ENCODE peak calls at places on chromosomes 6 and 20, in nine cellular contexts. A, S, G, R, E, W, X, Q and Y are unnamed samples.

GRCh38 chr20:19411811-19412210 is 199.4 kb downstream of the SLC24A3 start:
- DNase-seq in A (no peak), S (no peak), G (no peak), R (no peak), E (peak), W (no peak), X (no peak), Q (no peak), Y (no peak)

GRCh38 chr6:31401403-31401802 is 2.0 kb upstream of the MICA start:
- DNase-seq in A (no peak), S (peak), G (peak), R (no peak), E (peak), W (no peak), X (no peak), Q (no peak), Y (no peak)

GRCh38 chr6:26107935-26108334 is 20.7 kb downstream of the HFE start:
- DNase-seq in A (no peak), S (no peak), G (no peak), R (no peak), E (peak), W (no peak), X (no peak), Q (no peak), Y (no peak)

GRCh38 chr20:39290575-39290974 is 328.4 kb downstream of the DHX35 start:
- DNase-seq in A (no peak), S (no peak), G (no peak), R (no peak), E (no peak), W (no peak), X (no peak), Q (no peak), Y (no peak)

GRCh38 chr6:6769466-6769865 is 180.9 kb downstream of the LY86 start:
- DNase-seq in A (no peak), S (no peak), G (no peak), R (no peak), E (no peak), W (no peak), X (no peak), Q (no peak), Y (no peak)

GRCh38 chr20:2705931-2706645 is 13.5 kb downstream of the EBF4 start:
- DNase-seq in A (no peak), S (no peak), G (no peak), R (no peak), E (peak), W (no peak), X (no peak), Q (no peak), Y (no peak)

GRCh38 chr6:85966859-85967258 is 324.2 kb upstream of the SYNCRIP start:
- DNase-seq in A (no peak), S (no peak), G (no peak), R (no peak), E (no peak), W (no peak), X (no peak), Q (no peak), Y (no peak)

GRCh38 chr6:14458669-14459266 is 341.2 kb downstream of the CD83 start:
- DNase-seq in A (no peak), S (no peak), G (peak), R (no peak), E (no peak), W (no peak), X (no peak), Q (no peak), Y (no peak)

GRCh38 chr6:72205500-72205899 is 319.1 kb downstream of the RIMS1 start:
- DNase-seq in A (no peak), S (no peak), G (no peak), R (no peak), E (no peak), W (no peak), X (no peak), Q (no peak), Y (no peak)

GRCh38 chr6:79657238-79657637 is 26.1 kb downstream of the SH3BGRL2 start:
- DNase-seq in A (no peak), S (no peak), G (no peak), R (no peak), E (peak), W (no peak), X (no peak), Q (no peak), Y (no peak)

GRCh38 chr6:138004423-138005287 is 102.6 kb downstream of the PERP start:
- DNase-seq in A (no peak), S (peak), G (no peak), R (no peak), E (peak), W (no peak), X (no peak), Q (no peak), Y (peak)

GRCh38 chr6:5425267-5425666 is 164.0 kb downstream of the FARS2 start:
- DNase-seq in A (no peak), S (no peak), G (no peak), R (no peak), E (no peak), W (no peak), X (no peak), Q (no peak), Y (no peak)

GRCh38 chr6:20455175-20456075 is 53.7 kb downstream of the E2F3 start:
- DNase-seq in A (no peak), S (peak), G (no peak), R (no peak), E (no peak), W (no peak), X (no peak), Q (no peak), Y (no peak)

GRCh38 chr20:63982937-63983336 is 2.0 kb downstream of the PRPF6 start:
- DNase-seq in A (no peak), S (no peak), G (no peak), R (no peak), E (no peak), W (no peak), X (no peak), Q (no peak), Y (no peak)

GRCh38 chr6:170063431-170063830 is 227.4 kb downstream of the DLL1 start:
- DNase-seq in A (no peak), S (no peak), G (no peak), R (no peak), E (no peak), W (no peak), X (no peak), Q (no peak), Y (no peak)

GRCh38 chr20:3283222-3283820 is 44.3 kb upstream of the SLC4A11 start:
- DNase-seq in A (no peak), S (no peak), G (no peak), R (no peak), E (no peak), W (no peak), X (no peak), Q (no peak), Y (no peak)

GRCh38 chr6:151485616-151486015 is 8.2 kb upstream of the CCDC170 start:
- DNase-seq in A (no peak), S (no peak), G (peak), R (no peak), E (no peak), W (no peak), X (no peak), Q (no peak), Y (no peak)

GRCh38 chr20:31906001-31906400 is 35.6 kb downstream of the TTLL9 start:
- DNase-seq in A (no peak), S (no peak), G (no peak), R (no peak), E (no peak), W (no peak), X (no peak), Q (no peak), Y (no peak)

GRCh38 chr6:110537208-110538123 is 61.1 kb upstream of the SLC22A16 start:
- DNase-seq in A (no peak), S (peak), G (peak), R (no peak), E (no peak), W (no peak), X (no peak), Q (no peak), Y (no peak)

GRCh38 chr6:106324726-106325335 is 729 bp downstream of the ATG5 start:
- DNase-seq in A (no peak), S (no peak), G (peak), R (no peak), E (no peak), W (no peak), X (no peak), Q (no peak), Y (no peak)

GRCh38 chr20:31788578-31788977 is 30.6 kb upstream of the MYLK2 start:
- DNase-seq in A (no peak), S (no peak), G (no peak), R (no peak), E (no peak), W (no peak), X (no peak), Q (no peak), Y (no peak)

GRCh38 chr6:28117386-28118050 is 6.9 kb upstream of the ZSCAN16 start:
- DNase-seq in A (no peak), S (no peak), G (no peak), R (no peak), E (no peak), W (no peak), X (no peak), Q (no peak), Y (no peak)

GRCh38 chr6:146315321-146316254 is 228.0 kb upstream of the RAB32 start:
- DNase-seq in A (no peak), S (no peak), G (peak), R (no peak), E (peak), W (no peak), X (no peak), Q (no peak), Y (no peak)

GRCh38 chr6:166026586-166027126 is 141.0 kb downstream of the TBXT start:
- DNase-seq in A (no peak), S (no peak), G (no peak), R (no peak), E (peak), W (no peak), X (no peak), Q (no peak), Y (no peak)

GRCh38 chr6:168631589-168631988 is 190.6 kb downstream of the SMOC2 start:
- DNase-seq in A (no peak), S (no peak), G (no peak), R (no peak), E (no peak), W (no peak), X (no peak), Q (no peak), Y (no peak)

GRCh38 chr20:46681032-46681854 is 8.0 kb downstream of the TP53RK start:
- DNase-seq in A (peak), S (no peak), G (no peak), R (peak), E (peak), W (peak), X (peak), Q (peak), Y (peak)

GRCh38 chr6:15515660-15516375 is 147.0 kb downstream of the DTNBP1 start:
- DNase-seq in A (no peak), S (no peak), G (no peak), R (no peak), E (no peak), W (no peak), X (no peak), Q (no peak), Y (no peak)

GRCh38 chr6:3724451-3725144 is 26.9 kb downstream of the PXDC1 start:
- DNase-seq in A (no peak), S (no peak), G (no peak), R (no peak), E (no peak), W (no peak), X (no peak), Q (no peak), Y (no peak)

GRCh38 chr6:97292671-97293070 is 9.7 kb upstream of the MMS22L start:
- DNase-seq in A (no peak), S (no peak), G (peak), R (no peak), E (no peak), W (no peak), X (no peak), Q (no peak), Y (no peak)

GRCh38 chr6:158369241-158369640 is 57.0 kb downstream of the TULP4 start:
- DNase-seq in A (no peak), S (no peak), G (no peak), R (no peak), E (no peak), W (no peak), X (no peak), Q (no peak), Y (no peak)

GRCh38 chr6:72642435-72642834 is 20.6 kb downstream of the KCNQ5 start:
- DNase-seq in A (no peak), S (no peak), G (no peak), R (no peak), E (peak), W (no peak), X (no peak), Q (no peak), Y (no peak)

GRCh38 chr6:158620963-158621693 is 23.4 kb downstream of the DYNLT1 start:
- DNase-seq in A (no peak), S (no peak), G (no peak), R (no peak), E (no peak), W (no peak), X (no peak), Q (no peak), Y (no peak)

GRCh38 chr20:7798176-7798575 is 142.1 kb downstream of the HAO1 start:
- DNase-seq in A (no peak), S (no peak), G (peak), R (no peak), E (no peak), W (no peak), X (no peak), Q (no peak), Y (no peak)

GRCh38 chr6:63644668-63645326 is 9.2 kb downstream of the PHF3 start:
- DNase-seq in A (no peak), S (no peak), G (peak), R (no peak), E (no peak), W (no peak), X (no peak), Q (no peak), Y (no peak)

GRCh38 chr6:106849130-106849529 is 125.4 kb downstream of the CD24 start:
- DNase-seq in A (no peak), S (no peak), G (no peak), R (no peak), E (no peak), W (no peak), X (no peak), Q (no peak), Y (no peak)

GRCh38 chr6:52995913-52996685 is 1.0 kb upstream of the GSTA4 start:
- DNase-seq in A (peak), S (peak), G (peak), R (peak), E (peak), W (peak), X (peak), Q (no peak), Y (no peak)